ENCODE peak calls at places on chromosomes 12 and 14, in eight cellular contexts. F is HepG2, V is HCT116, W is H1, Y is endothelial cell of umbilical vein, N is GM23338, L is K562, K is GM12878. S is an unnamed sample.
A peak's percentile ranks its signal among the peaks of the same experiment; 100 is the strongest.

GRCh38 chr12:45433441-45433868 is 217.6 kb downstream of the ANO6 start:
- DNase-seq in K (no peak), L (no peak), V (no peak), Y (no peak), N (peak; percentile 92), W (peak; percentile 49), F (peak; percentile 4), S (no peak)

GRCh38 chr14:105168496-105168978 is at the start of gene JAG2:
- DNase-seq in K (no peak), F (no peak), V (no peak), W (no peak), Y (peak; percentile 33), N (peak; percentile 77), L (peak; percentile 80), S (no peak)

GRCh38 chr14:21399311-21399870 is 15.6 kb upstream of the SUPT16H start:
- DNase-seq in V (no peak), W (no peak), L (no peak), K (no peak), F (no peak), Y (no peak), N (no peak), S (no peak)

GRCh38 chr12:65123435-65124063 is 2.4 kb upstream of the WIF1 start:
- DNase-seq in F (peak; percentile 15), Y (peak; percentile 40), L (peak; percentile 60), N (peak; percentile 67), V (no peak), K (peak; percentile 8), W (no peak), S (peak; percentile 16)

GRCh38 chr12:52066346-52067080 is 3.3 kb upstream of the ATG101 start:
- DNase-seq in F (no peak), Y (no peak), K (no peak), N (peak; percentile 25), L (no peak), W (no peak), V (no peak), S (no peak)

GRCh38 chr14:101082436-101083384 is 179.2 kb upstream of the RTL1 start:
- DNase-seq in F (no peak), Y (no peak), L (no peak), W (no peak), K (no peak), N (no peak), V (no peak), S (no peak)

GRCh38 chr12:90682398-90682797 is 272.6 kb downstream of the CCER1 start:
- DNase-seq in W (no peak), V (no peak), N (no peak), L (no peak), F (no peak), Y (peak; percentile 1), K (no peak), S (no peak)

GRCh38 chr14:74571901-74572828 is 39.9 kb downstream of the LTBP2 start:
- DNase-seq in Y (peak; percentile 88), K (no peak), L (no peak), F (peak; percentile 38), N (no peak), W (no peak), V (peak; percentile 78), S (no peak)

GRCh38 chr12:64780220-64780530 is 21.0 kb upstream of the GNS start:
- DNase-seq in W (peak; percentile 75), L (no peak), Y (no peak), N (no peak), V (no peak), F (no peak), K (no peak), S (no peak)

GRCh38 chr14:53295985-53296582 is 143.0 kb upstream of the DDHD1 start:
- DNase-seq in Y (peak; percentile 48), L (peak; percentile 48), F (peak; percentile 17), K (no peak), N (peak; percentile 76), W (no peak), V (peak; percentile 23), S (no peak)

GRCh38 chr12:7131502-7131866 is 1.3 kb downstream of the CLSTN3 start:
- DNase-seq in V (no peak), W (no peak), N (peak; percentile 64), L (no peak), Y (no peak), F (no peak), K (no peak), S (no peak)

GRCh38 chr12:6936642-6937480 is 6.8 kb upstream of the RNU7-1 start:
- DNase-seq in K (no peak), Y (no peak), F (no peak), W (peak; percentile 71), N (peak; percentile 78), V (no peak), L (no peak), S (no peak)

GRCh38 chr12:53994268-53994690 is 5.7 kb upstream of the HOXC9 start:
- DNase-seq in L (peak; percentile 63), N (no peak), V (no peak), F (peak; percentile 57), Y (no peak), K (no peak), W (no peak), S (no peak)

GRCh38 chr12:53995311-53996187 is 4.4 kb upstream of the HOXC9 start:
- DNase-seq in F (no peak), Y (no peak), W (peak; percentile 80), N (peak; percentile 88), L (peak; percentile 90), K (no peak), V (no peak), S (no peak)

GRCh38 chr12:53994691-53995310 is 5.2 kb upstream of the HOXC9 start:
- DNase-seq in K (no peak), W (no peak), Y (no peak), N (peak; percentile 51), V (no peak), L (peak; percentile 75), F (no peak), S (no peak)

GRCh38 chr12:53992377-53992776 is 7.4 kb downstream of the HOXC10 start:
- DNase-seq in K (no peak), F (no peak), V (no peak), W (no peak), Y (no peak), L (no peak), N (no peak), S (no peak)

DNA sequence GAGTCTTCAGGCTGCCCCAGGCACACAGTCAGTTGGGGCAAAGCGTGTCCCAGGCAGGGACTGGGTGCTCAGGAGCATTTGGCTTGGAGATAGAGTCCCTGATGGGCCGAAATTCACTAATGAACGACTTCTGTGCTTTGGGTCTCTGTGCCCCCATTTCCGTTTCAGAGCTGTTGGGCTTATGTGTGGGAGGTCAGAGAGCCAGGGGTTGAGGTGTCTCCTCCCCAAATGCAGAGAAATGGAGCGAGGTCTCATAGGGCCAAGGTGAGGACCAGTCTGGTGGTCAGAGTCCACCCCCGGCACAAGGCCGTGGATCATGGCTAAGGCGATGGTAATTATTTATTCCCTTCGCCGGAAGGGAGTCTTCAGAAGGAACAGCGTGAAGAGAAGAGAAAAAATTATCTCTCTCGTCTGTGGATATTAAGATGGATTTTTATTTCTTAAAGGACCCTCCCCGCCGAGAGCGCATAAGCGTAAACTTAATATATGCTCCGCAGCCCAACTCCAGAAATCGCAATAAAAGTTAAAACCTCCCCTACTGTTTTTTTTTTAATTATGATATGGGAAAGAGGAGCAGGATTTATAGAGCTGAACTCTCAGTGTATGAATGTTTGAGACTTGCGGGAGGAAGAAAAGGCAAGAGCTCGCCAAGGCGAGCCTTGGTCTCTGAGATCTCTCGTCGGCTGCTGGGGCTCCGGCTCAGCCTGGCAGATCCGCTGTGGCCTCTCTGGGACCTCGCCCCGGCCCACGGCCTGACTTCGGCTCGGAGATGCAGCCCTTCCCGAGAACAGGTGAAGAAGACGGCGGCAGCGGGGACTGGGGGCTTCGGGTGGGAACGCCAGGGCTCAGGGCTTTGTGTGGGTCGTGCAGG is 6.3 kb upstream of the HOXC9 start:
- DNase-seq in V (no peak), W (no peak), N (no peak), F (no peak), K (no peak), L (no peak), Y (no peak), S (no peak)
- TF ChIP-seq EZH2 in V (no peak), W (no peak), N (peak; percentile 98), F (no peak), K (no peak), L (no peak), Y (no peak), S (no peak)

GRCh38 chr12:121825041-121825523 is 21.3 kb downstream of the SETD1B start:
- DNase-seq in W (no peak), N (no peak), V (no peak), Y (no peak), L (no peak), K (no peak), F (no peak), S (no peak)
- TF ChIP-seq POLR2AphosphoS5 in W (no peak), N (peak; percentile 30), V (no peak), Y (no peak), L (no peak), K (no peak), F (no peak), S (no peak)

DNA sequence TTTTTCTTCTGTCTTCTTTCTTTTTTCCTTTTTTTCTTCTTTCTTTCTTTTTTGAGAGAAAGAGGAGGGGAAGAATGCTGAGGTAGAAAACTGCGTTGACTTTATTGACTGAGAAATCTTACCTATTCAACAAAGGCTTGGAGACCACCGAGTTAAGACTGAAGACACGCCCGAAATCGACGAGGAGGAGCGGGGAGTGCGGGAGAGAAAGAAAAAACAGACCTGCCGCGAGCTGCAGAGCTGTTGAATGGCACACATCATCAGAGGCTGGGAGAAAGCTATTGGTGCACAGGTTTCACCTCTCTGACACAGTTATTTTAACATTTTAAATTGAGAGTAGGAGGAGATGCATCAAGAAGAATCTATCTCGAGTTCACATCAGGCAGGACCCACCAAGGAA is 5.1 kb downstream of the ASCL1 start:
- DNase-seq in K (no peak), W (no peak), L (no peak), V (no peak), N (no peak), Y (no peak), F (no peak), S (no peak)
- TF ChIP-seq EZH2 in K (no peak), W (no peak), L (no peak), V (no peak), N (peak; percentile 60), Y (no peak), F (no peak), S (no peak)

GRCh38 chr12:77923882-77924281 is 93.2 kb downstream of the NAV3 start:
- DNase-seq in V (no peak), Y (no peak), F (no peak), K (no peak), L (no peak), W (no peak), N (no peak), S (peak; percentile 92)

GRCh38 chr12:77928078-77928477 is 97.4 kb downstream of the NAV3 start:
- DNase-seq in L (no peak), F (no peak), W (no peak), N (no peak), V (no peak), K (no peak), Y (no peak), S (no peak)

GRCh38 chr12:77924703-77925102 is 94.0 kb downstream of the NAV3 start:
- DNase-seq in K (no peak), L (no peak), Y (no peak), N (no peak), W (no peak), V (no peak), F (no peak), S (peak; percentile 99)

DNA sequence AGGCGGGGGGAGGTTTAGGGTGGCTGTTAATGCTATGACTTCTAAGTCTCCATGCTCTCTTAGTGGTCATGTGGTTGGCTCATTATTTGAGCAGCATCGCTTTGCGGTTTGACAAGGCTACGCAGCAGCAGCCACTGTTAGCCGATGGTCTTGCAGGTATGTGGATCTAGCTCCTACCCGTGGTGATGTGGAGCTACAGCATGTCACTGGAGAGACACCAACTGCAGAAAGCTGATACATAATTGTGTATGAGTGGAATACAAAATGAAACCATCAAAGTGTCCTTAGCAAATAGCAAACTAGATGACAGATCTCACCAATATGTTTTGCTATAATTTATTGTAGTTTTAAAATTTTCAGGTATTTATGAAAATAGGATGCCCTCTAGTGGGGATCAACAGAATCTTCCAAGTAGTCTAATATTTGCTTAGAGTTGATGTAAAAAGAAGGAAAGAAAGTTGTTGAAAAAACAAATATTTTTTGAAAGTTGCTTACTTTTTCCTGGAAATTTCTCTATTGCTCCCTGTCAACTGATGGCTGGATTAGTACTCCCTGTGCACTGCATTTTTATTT is 94.9 kb downstream of the NAV3 start:
- DNase-seq in V (peak; percentile 95), Y (peak; percentile 92), K (peak; percentile 45), N (peak; percentile 94), W (peak; percentile 49), F (peak; percentile 78), L (peak; percentile 34), S (peak; percentile 96)
- TF ChIP-seq POLR2AphosphoS5 in V (no peak), Y (no peak), K (no peak), N (no peak), W (no peak), F (no peak), L (no peak), S (no peak)

S was measured in SK-N-MC.